ENCODE peak calls at places on chromosomes 2 and 18, in nine cellular contexts. G is GM23338, M is lower lobe of right lung, D is mesendoderm, J is heart right ventricle, L is HL-60, E is AG04450, W is SK-N-SH, C is GM23248. O is an unnamed sample. For H3K27me3, the result is how much of the 10 kb centered on the place peaks cover.

GRCh38 chr18:8706545-8706980 is 1.2 kb downstream of the MTCL1 start:
- DNase-seq in J (no peak), W (no peak), L (no peak), M (no peak), C (peak), G (no peak), E (no peak), D (no peak), O (no peak)

GRCh38 chr2:127138281-127138680 is 31.3 kb upstream of the BIN1 start:
- DNase-seq in E (no peak), G (no peak), M (no peak), J (no peak), C (no peak), W (no peak), D (no peak), L (no peak), O (no peak)

GRCh38 chr2:48120112-48120511 is 213.8 kb upstream of the FBXO11 start:
- DNase-seq in L (no peak), E (no peak), G (no peak), C (no peak), J (no peak), M (no peak), W (no peak), D (no peak), O (no peak)

GRCh38 chr2:74008761-74009395 is 24.2 kb downstream of the TET3 start:
- DNase-seq in E (no peak), G (peak), L (no peak), W (no peak), D (peak), M (no peak), C (no peak), J (no peak), O (no peak)

GRCh38 chr2:217402622-217403383 is 542.9 kb upstream of the TNP1 start:
- DNase-seq in W (no peak), M (no peak), C (no peak), G (no peak), L (no peak), J (no peak), D (no peak), E (no peak), O (peak)

GRCh38 chr18:64720781-64721464 is 572.0 kb upstream of the LINC00305 start:
- DNase-seq in D (peak), E (no peak), J (no peak), C (no peak), M (no peak), G (no peak), W (no peak), L (no peak), O (peak)

GRCh38 chr2:8116661-8117060 is 565.2 kb upstream of the ID2 start:
- DNase-seq in G (no peak), D (no peak), J (no peak), E (no peak), W (no peak), L (peak), M (no peak), C (no peak), O (no peak)

GRCh38 chr2:96163768-96164429 is 18.7 kb upstream of the DUSP2 start:
- DNase-seq in D (no peak), E (no peak), G (no peak), M (no peak), C (no peak), L (no peak), J (no peak), W (no peak), O (no peak)

GRCh38 chr2:72863046-72863445 is 24.2 kb upstream of the SPR start:
- DNase-seq in E (no peak), L (no peak), M (no peak), J (no peak), D (no peak), W (no peak), C (no peak), G (peak), O (no peak)

GRCh38 chr2:46000660-46001059 is 296.5 kb upstream of the EPAS1 start:
- DNase-seq in C (no peak), G (no peak), W (no peak), J (no peak), L (no peak), M (no peak), E (no peak), D (no peak), O (no peak)

GRCh38 chr18:73715228-73715670 is 432.4 kb downstream of the FBXO15 start:
- DNase-seq in L (no peak), C (no peak), G (no peak), D (no peak), E (no peak), W (no peak), M (no peak), J (no peak), O (no peak)

GRCh38 chr2:58762176-58762781 is 521.2 kb upstream of the FANCL start:
- DNase-seq in L (no peak), D (peak), W (peak), G (peak), J (peak), E (peak), M (peak), C (peak), O (peak)

GRCh38 chr2:192978317-192978874 is 783.7 kb upstream of the TMEFF2 start:
- DNase-seq in M (no peak), D (no peak), E (no peak), L (no peak), G (no peak), C (no peak), W (peak), J (no peak), O (no peak)

GRCh38 chr18:67608909-67609308 is 92.4 kb upstream of the DSEL start:
- DNase-seq in C (peak), E (peak), G (no peak), L (no peak), D (no peak), W (no peak), J (no peak), M (no peak), O (no peak)

GRCh38 chr2:128260239-128261138 is 58.2 kb downstream of the HS6ST1 start:
- DNase-seq in W (peak), D (peak), L (no peak), J (no peak), C (peak), M (no peak), G (peak), E (no peak), O (peak)

GRCh38 chr2:238822955-238823354 is 24.9 kb upstream of the TWIST2 start:
- DNase-seq in J (no peak), L (no peak), C (no peak), D (no peak), E (no peak), M (no peak), G (no peak), W (no peak), O (no peak)

GRCh38 chr2:82796132-82796531 is 1662.9 kb downstream of the SUCLG1 start:
- DNase-seq in L (no peak), G (no peak), E (no peak), M (no peak), C (no peak), W (no peak), J (no peak), D (no peak), O (no peak)

GRCh38 chr2:12918138-12918840 is 201.6 kb downstream of the TRIB2 start:
- DNase-seq in L (no peak), J (no peak), D (no peak), E (no peak), W (no peak), C (peak), M (no peak), G (no peak), O (no peak)

GRCh38 chr18:60684843-60685513 is 312.4 kb upstream of the MC4R start:
- DNase-seq in D (peak), E (no peak), W (peak), L (no peak), C (peak), J (no peak), G (peak), M (no peak), O (no peak)

GRCh38 chr2:70984576-70985282 is 6.3 kb downstream of the ANKRD53 start:
- DNase-seq in L (peak), W (peak), C (peak), G (peak), D (peak), J (peak), E (no peak), M (peak), O (peak)

GRCh38 chr2:199055336-199055735 is 402.4 kb downstream of the SATB2 start:
- DNase-seq in J (no peak), E (no peak), W (no peak), M (no peak), D (no peak), L (no peak), G (no peak), C (peak), O (no peak)

GRCh38 chr2:215080545-215080944 is 57.9 kb downstream of the ABCA12 start:
- DNase-seq in G (no peak), J (no peak), W (no peak), C (no peak), M (no peak), E (no peak), D (no peak), L (no peak), O (no peak)

GRCh38 chr18:5370332-5370731 is 74.8 kb upstream of the ZBTB14 start:
- DNase-seq in G (peak), M (no peak), J (no peak), L (no peak), W (no peak), E (no peak), D (peak), C (peak), O (no peak)

GRCh38 chr18:47779381-47779780 is 151.1 kb downstream of the SMAD2 start:
- DNase-seq in L (no peak), W (no peak), C (no peak), D (peak), E (no peak), J (no peak), G (no peak), M (no peak), O (no peak)

GRCh38 chr2:97908208-97908676 is 87.5 kb downstream of the TMEM131 start:
- DNase-seq in M (no peak), D (no peak), L (no peak), C (no peak), J (no peak), G (no peak), W (no peak), E (no peak), O (no peak)

GRCh38 chr2:115880558-115880957 is 1438.1 kb downstream of the DPP10 start:
- DNase-seq in L (no peak), G (peak), W (peak), D (peak), E (no peak), M (no peak), J (no peak), C (no peak), O (no peak)

GRCh38 chr2:124704056-124704644 is 679.1 kb downstream of the CNTNAP5 start:
- DNase-seq in C (no peak), M (no peak), D (no peak), W (no peak), G (no peak), E (no peak), J (no peak), L (no peak), O (no peak)

GRCh38 chr2:67476808-67477790 is 80.0 kb downstream of the ETAA1 start:
- DNase-seq in L (no peak), G (peak), C (peak), W (peak), D (peak), E (no peak), M (no peak), J (no peak), O (no peak)

GRCh38 chr2:30078521-30078920 is 68.3 kb upstream of the YPEL5 start:
- DNase-seq in J (no peak), E (no peak), G (peak), D (peak), M (no peak), L (no peak), W (no peak), C (peak), O (no peak)

GRCh38 chr18:40387130-40387821 is 1567.8 kb upstream of the PIK3C3 start:
- DNase-seq in M (no peak), E (no peak), J (no peak), L (no peak), D (no peak), G (no peak), C (no peak), W (no peak), O (no peak)

GRCh38 chr2:108640731-108641130 is 78.6 kb upstream of the RANBP2 start:
- DNase-seq in D (no peak), E (peak), G (no peak), M (no peak), W (peak), J (no peak), L (no peak), C (peak), O (no peak)

GRCh38 chr2:157872791-157873190 is 3.3 kb downstream of the ACVR1 start:
- DNase-seq in G (no peak), W (no peak), E (no peak), L (no peak), J (no peak), C (no peak), D (no peak), M (no peak), O (no peak)

GRCh38 chr18:78621141-78621540 is 358.5 kb upstream of the SALL3 start:
- DNase-seq in M (no peak), E (no peak), W (no peak), C (no peak), J (no peak), D (no peak), L (no peak), G (no peak), O (no peak)
- H3K27me3 ChIP-seq in M (under half), E (under half), W (under half), C (under half), J (under half), D (under half), L (under half), G (under half), O (under half)

DNA sequence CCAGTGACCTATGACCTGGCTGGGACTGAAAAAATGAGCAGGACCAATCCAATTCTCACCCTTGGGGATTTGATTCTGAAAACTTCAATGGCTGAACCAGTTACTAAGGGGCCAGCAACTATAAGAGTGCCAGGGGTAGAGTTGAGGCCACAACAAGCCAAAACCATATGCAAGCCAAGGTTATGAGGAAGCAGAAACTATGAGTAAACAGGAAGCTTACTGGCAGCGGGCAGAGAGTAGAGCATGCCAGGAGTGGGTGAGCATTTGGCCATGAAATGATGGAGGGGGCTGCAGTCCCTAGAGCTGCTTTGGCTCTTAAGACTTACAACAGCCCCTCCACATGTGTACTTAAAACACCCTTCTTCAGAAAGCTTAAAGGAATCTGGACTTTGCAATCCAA is 82.4 kb downstream of the RBMS1 start:
- DNase-seq in M (no peak), J (no peak), L (peak), G (no peak), E (no peak), C (peak), W (no peak), D (no peak), O (no peak)
- H3K27me3 ChIP-seq in M (under half), J (under half), L (under half), G (under half), E (under half), C (under half), W (under half), D (under half), O (under half)

DNA sequence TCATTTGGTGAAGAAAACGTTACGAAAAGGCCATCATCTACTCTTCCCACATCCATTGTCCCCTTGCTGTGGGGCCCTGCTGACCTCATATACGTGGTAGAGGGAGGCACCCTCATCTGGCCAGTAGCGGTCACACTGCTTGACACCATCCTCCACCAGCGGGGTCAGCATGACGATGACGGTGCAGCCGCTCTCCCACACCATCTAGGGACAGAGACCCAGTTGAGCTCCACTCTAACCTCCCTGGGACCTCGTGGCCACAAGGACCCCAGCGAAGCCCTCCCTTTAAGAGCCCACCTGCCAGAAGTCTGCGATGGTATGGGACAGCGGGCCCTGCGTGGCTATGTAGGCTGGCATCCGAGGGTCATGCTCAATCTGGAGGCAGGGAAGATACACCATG is 13.1 kb downstream of the PTPRN start:
- DNase-seq in L (no peak), G (no peak), W (no peak), C (no peak), E (no peak), M (no peak), J (no peak), D (no peak), O (no peak)
- H3K27me3 ChIP-seq in L (under half), G (under half), W (under half), C (under half), E (under half), M (under half), J (under half), D (under half), O (under half)

DNA sequence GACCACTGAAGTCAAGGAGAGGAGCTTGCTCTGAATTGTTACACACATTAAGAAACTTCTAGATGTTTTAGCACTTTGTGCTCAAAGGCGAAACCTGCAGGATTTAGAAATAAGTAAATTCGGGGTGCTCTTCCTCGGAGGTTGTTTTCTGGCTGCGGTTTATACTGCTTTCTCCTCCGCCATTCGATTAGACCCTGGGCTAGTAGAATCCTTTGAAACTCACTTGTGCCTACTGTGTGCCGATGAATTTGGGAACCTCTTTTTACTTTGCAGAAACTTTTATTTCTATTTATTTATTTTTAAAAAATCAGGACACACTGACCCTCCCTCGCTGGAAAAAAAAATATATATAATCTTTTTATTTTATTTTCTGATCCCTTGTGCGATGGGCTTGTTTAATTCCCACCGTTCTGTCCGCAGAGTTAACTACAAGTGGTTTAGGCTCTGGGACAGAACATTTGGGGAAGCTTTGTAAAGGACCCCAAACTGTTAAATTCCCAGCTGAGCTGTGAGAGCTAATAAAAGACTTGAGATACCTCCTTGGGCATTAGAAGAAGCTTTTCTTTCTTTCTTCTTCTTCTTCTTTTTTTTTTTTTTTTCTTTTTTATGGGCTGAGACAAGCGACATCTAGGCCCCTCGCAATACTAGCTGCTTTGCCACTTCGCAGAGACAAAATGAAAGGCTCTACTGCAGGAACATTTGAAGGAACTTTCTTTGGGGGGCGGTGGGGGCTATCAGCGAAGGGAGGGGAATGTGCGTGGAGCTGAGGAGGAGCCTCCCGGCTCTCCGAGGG is 3.8 kb downstream of the MEIS1 start:
- DNase-seq in G (no peak), D (no peak), W (no peak), C (peak), M (no peak), L (no peak), J (no peak), E (no peak), O (no peak)
- H3K27me3 ChIP-seq in G (half or more), D (half or more), W (under half), C (under half), M (under half), L (half or more), J (under half), E (under half), O (under half)

GRCh38 chr2:60407398-60407797 is 146.1 kb downstream of the BCL11A start:
- DNase-seq in L (no peak), W (peak), D (no peak), M (no peak), J (no peak), C (no peak), E (no peak), G (no peak), O (no peak)
- H3K27me3 ChIP-seq in L (under half), W (under half), D (under half), M (under half), J (under half), C (under half), E (under half), G (under half), O (under half)

GRCh38 chr2:10707831-10708230 is 13.6 kb upstream of the ATP6V1C2 start:
- DNase-seq in J (no peak), C (no peak), E (no peak), G (no peak), D (no peak), M (no peak), W (no peak), L (no peak), O (no peak)
- H3K27me3 ChIP-seq in J (under half), C (under half), E (under half), G (under half), D (under half), M (under half), W (under half), L (under half), O (under half)

DNA sequence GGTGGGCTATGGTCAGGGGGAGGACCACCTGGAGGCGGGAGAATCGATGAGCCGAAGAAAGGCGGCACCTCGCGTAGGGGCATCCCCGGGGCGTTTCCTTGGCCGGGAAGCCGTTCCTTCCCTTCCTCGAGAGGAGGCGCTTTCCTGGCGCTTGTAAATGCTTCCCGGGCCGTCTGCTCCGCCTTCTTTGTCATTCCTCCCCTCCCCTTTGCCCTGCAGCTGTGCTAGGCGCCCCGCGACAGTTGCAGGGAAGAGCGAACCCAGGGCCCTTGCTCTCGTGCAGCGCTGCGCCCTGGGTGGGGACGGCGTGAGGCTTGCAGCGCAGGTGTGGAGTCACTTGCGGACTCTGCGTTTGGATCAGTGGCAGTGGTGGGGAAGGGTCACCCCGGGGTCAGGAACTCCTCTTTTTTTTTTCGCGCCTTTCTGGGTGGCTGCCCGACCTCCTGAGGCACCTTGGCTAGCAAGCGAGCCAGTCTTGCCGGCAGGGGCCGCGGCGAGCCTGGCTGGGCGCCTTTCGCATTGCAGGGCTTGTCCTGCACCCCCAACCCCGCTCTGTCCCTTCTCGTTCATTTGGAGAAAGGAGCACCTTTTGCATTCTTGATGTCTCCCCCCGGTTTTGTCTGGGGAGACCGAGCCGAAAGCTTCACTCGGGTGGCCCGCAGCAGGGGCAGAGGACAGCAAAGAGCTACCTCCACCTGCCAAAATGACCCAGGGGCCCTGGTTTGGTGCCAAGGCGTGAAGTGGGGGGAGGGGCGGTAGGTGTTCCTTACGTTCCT is 858 bp downstream of the KCNS3 start:
- DNase-seq in J (peak), W (peak), G (peak), D (peak), E (no peak), C (peak), L (no peak), M (peak), O (peak)
- H3K27me3 ChIP-seq in J (half or more), W (half or more), G (under half), D (under half), E (under half), C (under half), L (under half), M (under half), O (under half)

DNA sequence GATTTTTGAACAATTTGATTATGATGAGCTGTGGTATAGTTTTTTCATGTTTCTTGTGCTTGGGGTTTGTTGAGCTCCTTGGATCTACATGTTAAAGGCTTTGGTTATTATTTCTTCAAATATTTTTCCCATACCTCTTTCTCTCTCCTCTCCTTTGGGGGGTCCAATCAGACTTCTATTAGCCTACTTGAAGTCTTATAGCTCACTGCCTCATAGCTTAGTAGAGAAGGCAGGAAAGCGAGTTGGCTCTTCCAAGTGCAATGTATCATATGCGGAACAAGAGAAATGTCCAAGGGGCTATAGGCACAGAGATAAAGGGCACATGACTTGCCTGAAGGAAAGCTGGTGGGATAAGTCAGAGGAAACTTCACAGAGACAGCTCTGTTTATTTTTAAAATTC is 14.1 kb upstream of the FABP1 start:
- DNase-seq in L (no peak), D (no peak), C (no peak), J (no peak), G (no peak), M (no peak), E (no peak), W (no peak), O (no peak)
- H3K27me3 ChIP-seq in L (under half), D (under half), C (under half), J (under half), G (under half), M (under half), E (under half), W (under half), O (under half)